ENCODE peak calls at places on chromosomes 4 and X, in nine cellular contexts. A is OCI-LY7, T is pancreas, Q is thoracic aorta, C is lung, V is tibial nerve, N is suprapubic skin, B is SJCRH30, Y is prostate gland. S is an unnamed sample. For H3K9me3, H3K4me1 and H3K36me3, the result is how much of the 10 kb centered on the place peaks cover.

GRCh38 chr4:26094076-26094475 is 180.1 kb downstream of the SMIM20 start:
- DNase-seq in A (no peak), T (no peak), Q (no peak), C (no peak), V (no peak), N (no peak), B (no peak), Y (no peak), S (no peak)

GRCh38 chr4:42768125-42768748 is 111.3 kb upstream of the ATP8A1 start:
- DNase-seq in A (peak), T (no peak), Q (no peak), C (no peak), V (no peak), N (no peak), B (no peak), Y (no peak), S (no peak)

GRCh38 chr4:84862064-84862463 is 104.4 kb downstream of the WDFY3 start:
- DNase-seq in A (no peak), T (no peak), Q (no peak), C (no peak), V (no peak), N (no peak), B (no peak), Y (no peak), S (no peak)

GRCh38 chrX:142686653-142687283 is 339.0 kb upstream of the SPANXN4 start:
- DNase-seq in A (no peak), T (no peak), Q (no peak), C (no peak), V (no peak), N (no peak), B (no peak), Y (no peak), S (no peak)

GRCh38 chr4:114512595-114513295 is 85.9 kb upstream of the UGT8 start:
- DNase-seq in A (no peak), T (no peak), Q (no peak), C (no peak), V (no peak), N (no peak), B (no peak), Y (no peak), S (no peak)

GRCh38 chrX:62931625-62932024 is 419.5 kb downstream of the SPIN4 start:
- DNase-seq in A (no peak), T (no peak), Q (no peak), C (no peak), V (no peak), N (no peak), B (no peak), Y (no peak), S (no peak)

GRCh38 chr4:87506974-87507701 is 22.0 kb downstream of the SPARCL1 start:
- DNase-seq in A (no peak), T (no peak), Q (no peak), C (no peak), V (no peak), N (no peak), B (no peak), Y (no peak), S (no peak)

GRCh38 chr4:41413670-41414069 is 124.3 kb upstream of the LIMCH1 start:
- DNase-seq in A (no peak), T (no peak), Q (no peak), C (no peak), V (no peak), N (no peak), B (peak), Y (no peak), S (no peak)

GRCh38 chrX:135396109-135396508 is 25.6 kb upstream of the SMIM10L2A start:
- DNase-seq in A (no peak), T (no peak), Q (peak), C (no peak), V (no peak), N (no peak), B (no peak), Y (no peak), S (no peak)

GRCh38 chr4:46249106-46249505 is 125.3 kb upstream of the GABRG1 start:
- DNase-seq in A (no peak), T (no peak), Q (no peak), C (no peak), V (no peak), N (no peak), B (no peak), Y (no peak), S (no peak)

GRCh38 chrX:21974011-21974385 is 33.5 kb downstream of the SMS start:
- DNase-seq in A (no peak), T (no peak), Q (no peak), C (no peak), V (no peak), N (no peak), B (no peak), Y (peak), S (peak)

GRCh38 chr4:89294583-89295244 is 12.9 kb downstream of the GPRIN3 start:
- DNase-seq in A (peak), T (no peak), Q (no peak), C (no peak), V (no peak), N (no peak), B (no peak), Y (no peak), S (no peak)

GRCh38 chr4:10619220-10619619 is 65.3 kb downstream of the CLNK start:
- DNase-seq in A (no peak), T (peak), Q (no peak), C (no peak), V (no peak), N (no peak), B (peak), Y (peak), S (no peak)

GRCh38 chrX:16386126-16386525 is 218.8 kb downstream of the MAGEB17 start:
- DNase-seq in A (no peak), T (no peak), Q (no peak), C (no peak), V (no peak), N (no peak), B (no peak), Y (no peak), S (no peak)

GRCh38 chr4:152997771-152998487 is 61.8 kb downstream of the FHDC1 start:
- DNase-seq in A (no peak), T (no peak), Q (no peak), C (peak), V (no peak), N (no peak), B (no peak), Y (peak), S (no peak)

GRCh38 chr4:98150092-98150761 is 7.0 kb upstream of the STPG2 start:
- DNase-seq in A (no peak), T (no peak), Q (no peak), C (no peak), V (no peak), N (no peak), B (no peak), Y (no peak), S (no peak)

GRCh38 chr4:11299016-11299415 is 129.7 kb downstream of the HS3ST1 start:
- DNase-seq in A (no peak), T (no peak), Q (no peak), C (no peak), V (no peak), N (no peak), B (no peak), Y (no peak), S (no peak)

GRCh38 chrX:19811807-19812604 is 75.4 kb downstream of the SH3KBP1 start:
- DNase-seq in A (peak), T (no peak), Q (no peak), C (no peak), V (no peak), N (no peak), B (peak), Y (no peak), S (no peak)

GRCh38 chr4:142372570-142373300 is 473.4 kb downstream of the INPP4B start:
- DNase-seq in A (no peak), T (no peak), Q (no peak), C (no peak), V (no peak), N (no peak), B (no peak), Y (no peak), S (no peak)

GRCh38 chr4:166324321-166324720 is 451.3 kb downstream of the TLL1 start:
- DNase-seq in A (peak), T (no peak), Q (no peak), C (no peak), V (no peak), N (no peak), B (no peak), Y (no peak), S (peak)

GRCh38 chr4:131382839-131383238 is 1766.3 kb upstream of the PCDH10 start:
- DNase-seq in A (no peak), T (no peak), Q (no peak), C (no peak), V (no peak), N (no peak), B (no peak), Y (no peak), S (no peak)

GRCh38 chr4:153221783-153222161 is 17.5 kb downstream of the TRIM2 start:
- DNase-seq in A (no peak), T (no peak), Q (no peak), C (no peak), V (no peak), N (no peak), B (no peak), Y (no peak), S (no peak)

GRCh38 chrX:12372111-12372510 is 233.8 kb downstream of the FRMPD4 start:
- DNase-seq in A (no peak), T (no peak), Q (no peak), C (no peak), V (no peak), N (no peak), B (no peak), Y (no peak), S (peak)

GRCh38 chr4:86592553-86593249 is 1.4 kb upstream of the PTPN13 start:
- DNase-seq in A (no peak), T (no peak), Q (no peak), C (no peak), V (no peak), N (no peak), B (no peak), Y (no peak), S (no peak)

GRCh38 chr4:122152699-122153328 is 683 bp downstream of the BLTP1 start:
- DNase-seq in A (peak), T (peak), Q (no peak), C (no peak), V (peak), N (peak), B (peak), Y (peak), S (peak)

GRCh38 chr4:25767877-25768475 is 94.8 kb downstream of the SEL1L3 start:
- DNase-seq in A (peak), T (no peak), Q (no peak), C (peak), V (peak), N (no peak), B (peak), Y (peak), S (peak)

GRCh38 chr4:156633846-156634245 is 337.8 kb downstream of the PDGFC start:
- DNase-seq in A (no peak), T (no peak), Q (no peak), C (no peak), V (no peak), N (no peak), B (peak), Y (no peak), S (no peak)

GRCh38 chr4:84481077-84481878 is 17.8 kb downstream of the NKX6-1 start:
- DNase-seq in A (no peak), T (no peak), Q (no peak), C (no peak), V (no peak), N (no peak), B (no peak), Y (no peak), S (no peak)

GRCh38 chr4:156378053-156378665 is 424.5 kb upstream of the CTSO start:
- DNase-seq in A (peak), T (no peak), Q (no peak), C (no peak), V (no peak), N (no peak), B (peak), Y (no peak), S (no peak)

GRCh38 chrX:17817242-17817641 is 43.9 kb downstream of the RAI2 start:
- DNase-seq in A (no peak), T (no peak), Q (no peak), C (no peak), V (no peak), N (no peak), B (no peak), Y (no peak), S (no peak)

GRCh38 chr4:185196437-185196836 is 7.4 kb downstream of the CFAP97 start:
- DNase-seq in A (no peak), T (no peak), Q (no peak), C (no peak), V (no peak), N (no peak), B (no peak), Y (no peak), S (no peak)

GRCh38 chrX:19670321-19670750 is 155.0 kb upstream of the MAP3K15 start:
- DNase-seq in A (no peak), T (no peak), Q (no peak), C (no peak), V (peak), N (no peak), B (peak), Y (no peak), S (no peak)

GRCh38 chrX:53682885-53683555 is 3.5 kb downstream of the HUWE1 start:
- DNase-seq in A (peak), T (no peak), Q (no peak), C (peak), V (peak), N (peak), B (peak), Y (no peak), S (peak)

GRCh38 chr4:148487181-148487580 is 45.0 kb upstream of the NR3C2 start:
- DNase-seq in A (no peak), T (no peak), Q (no peak), C (no peak), V (no peak), N (no peak), B (no peak), Y (no peak), S (no peak)

GRCh38 chrX:151745651-151746050 is 11.1 kb downstream of the CNGA2 start:
- DNase-seq in A (no peak), T (no peak), Q (no peak), C (no peak), V (no peak), N (no peak), B (no peak), Y (no peak), S (no peak)

GRCh38 chrX:151738751-151739150 is 4.2 kb downstream of the CNGA2 start:
- DNase-seq in A (no peak), T (peak), Q (no peak), C (no peak), V (no peak), N (no peak), B (no peak), Y (no peak), S (no peak)

GRCh38 chrX:151741606-151742005 is 7.1 kb downstream of the CNGA2 start:
- DNase-seq in A (no peak), T (peak), Q (no peak), C (no peak), V (no peak), N (no peak), B (no peak), Y (no peak), S (no peak)

GRCh38 chrX:151743651-151744470 is 9.3 kb downstream of the CNGA2 start:
- DNase-seq in A (no peak), T (no peak), Q (no peak), C (no peak), V (no peak), N (no peak), B (no peak), Y (no peak), S (no peak)

DNA sequence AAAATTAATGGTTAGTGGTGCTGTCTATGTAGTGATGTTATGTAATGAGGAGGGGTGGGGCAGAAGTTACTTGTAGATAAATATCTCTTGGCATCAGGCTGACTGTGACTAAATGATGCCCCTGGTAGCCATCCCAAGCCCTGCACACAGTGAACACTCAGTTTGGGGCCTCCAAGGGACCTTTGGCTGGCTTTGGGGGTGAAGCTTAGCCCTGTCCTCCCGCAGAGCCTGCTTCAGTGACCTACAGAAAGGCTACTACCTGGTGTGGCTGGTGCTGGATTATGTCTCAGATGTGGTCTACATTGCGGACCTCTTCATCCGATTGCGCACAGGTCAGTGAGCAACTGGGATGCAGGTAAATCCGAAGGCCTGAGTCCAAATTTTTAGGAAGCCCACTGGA is 7.8 kb downstream of the CNGA2 start:
- DNase-seq in A (no peak), T (no peak), Q (no peak), C (no peak), V (no peak), N (no peak), B (no peak), Y (no peak), S (no peak)
- H3K9me3 ChIP-seq in A (under half), T (under half), Q (under half), C (under half), V (under half), N (under half), B (under half), Y (under half), S (under half)

DNA sequence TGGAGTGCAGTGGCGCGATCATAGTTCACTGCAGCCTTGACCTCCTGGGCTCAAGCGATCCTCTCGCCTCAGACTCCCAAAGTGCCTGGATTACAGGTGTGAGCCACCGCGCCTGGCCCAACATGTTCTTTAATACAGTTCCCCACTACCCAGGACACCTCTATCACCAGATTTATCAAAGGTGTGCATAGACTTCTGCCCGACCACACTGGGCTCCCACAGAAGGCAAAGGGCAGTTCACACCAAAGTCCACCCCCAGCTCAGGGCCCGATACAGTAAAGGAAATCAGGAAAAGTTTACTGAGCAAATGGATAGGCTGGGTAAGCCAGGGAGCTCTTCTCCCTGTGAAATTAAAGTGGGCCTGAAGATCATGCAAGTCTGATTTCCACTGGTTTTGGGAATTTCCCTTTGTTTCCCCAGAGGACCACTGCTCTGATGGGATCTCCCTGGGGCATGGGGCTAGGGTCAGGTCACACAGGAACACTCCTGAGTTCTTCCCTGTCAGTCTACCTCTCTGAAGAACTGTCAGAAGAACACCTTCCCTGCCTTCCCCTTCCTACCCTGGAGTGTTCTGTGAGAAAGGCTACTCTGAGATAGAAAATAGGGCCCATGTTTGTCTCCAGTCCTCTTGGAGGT is 17.7 kb upstream of the PIM2 start:
- DNase-seq in A (no peak), T (no peak), Q (no peak), C (no peak), V (no peak), N (no peak), B (no peak), Y (no peak), S (no peak)
- H3K4me1 ChIP-seq in A (half or more), T (under half), Q (under half), C (under half), V (under half), N (under half), B (under half), Y (under half), S (under half)

DNA sequence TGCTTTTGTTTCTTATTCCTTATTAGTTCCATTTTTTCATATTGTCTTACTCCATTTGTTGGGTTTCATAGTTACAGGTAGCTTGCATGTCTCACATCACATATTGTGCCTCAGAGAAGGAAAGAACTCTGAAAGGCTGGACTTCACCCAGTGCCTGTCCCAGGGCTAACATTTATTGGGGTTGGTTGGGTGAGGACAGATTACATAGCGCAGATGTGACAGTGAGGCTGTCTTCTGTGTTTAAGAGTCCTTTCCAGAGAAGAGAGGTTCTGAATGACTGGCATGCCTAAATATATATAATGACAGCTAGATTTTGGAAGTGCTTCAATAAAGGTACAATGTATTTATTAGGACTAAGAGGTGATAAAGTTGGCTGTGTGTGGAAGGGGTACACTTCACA is 2.7 kb downstream of the ZNF330 start:
- DNase-seq in A (no peak), T (no peak), Q (no peak), C (no peak), V (no peak), N (no peak), B (no peak), Y (no peak), S (no peak)
- H3K36me3 ChIP-seq in A (half or more), T (under half), Q (under half), C (under half), V (under half), N (under half), B (under half), Y (under half), S (under half)

DNA sequence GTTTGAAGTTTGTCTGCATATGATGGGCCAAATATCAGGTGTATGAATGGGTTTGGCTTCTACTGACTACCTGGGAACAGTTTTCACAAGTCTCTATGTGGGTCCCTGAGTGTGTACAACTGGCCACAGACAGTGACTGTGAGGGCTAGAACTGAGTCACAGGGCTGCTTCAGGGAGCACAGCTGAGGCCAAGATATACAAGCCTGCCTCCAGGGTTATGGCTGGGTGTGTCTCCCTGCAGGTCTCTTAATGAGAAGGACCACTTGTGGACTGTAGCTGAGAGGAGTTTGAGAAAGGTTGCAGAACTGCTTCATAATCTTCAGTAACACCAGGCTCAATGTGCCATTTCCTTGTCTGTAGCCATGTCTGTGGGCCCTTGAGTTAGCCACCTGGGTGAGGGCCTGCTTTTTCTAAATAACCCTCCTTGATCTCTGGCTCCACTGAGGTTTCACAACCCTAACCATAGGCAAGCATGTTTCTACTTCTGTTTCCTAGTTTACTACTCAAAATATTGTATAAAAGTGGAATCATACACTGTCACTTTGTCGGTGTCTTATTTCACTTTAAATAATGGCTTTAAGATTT is 81.3 kb downstream of the ZNF732 start:
- DNase-seq in A (no peak), T (no peak), Q (no peak), C (no peak), V (no peak), N (no peak), B (no peak), Y (no peak), S (no peak)
- H3K9me3 ChIP-seq in A (under half), T (under half), Q (under half), C (under half), V (under half), N (under half), B (under half), Y (under half), S (under half)

S was measured in Caco-2.